ENCODE peak calls at places on chromosomes 2 and 18, in eight cellular contexts. A is nucleus accumbens; V is AG08396; Z is T-helper 1 cell; G is NCI-H1930; L is OCI-LY7; U is NCI-H748 treated with DMSO at 0.1 percent for 48 hours; R is stimulated activated CD4-positive, alpha-beta T cell treated with anti-CD3 and anti-CD28 coated beads, TNF-alpha, amount 100 ng/mL, for 4 hours. B is an unnamed sample.

GRCh38 chr2:225998653-225999052 is 599.1 kb downstream of the NYAP2 start:
- DNase-seq in L (no peak), G (no peak), Z (no peak), V (peak; percentile 5), U (no peak), A (no peak), R (no peak), B (no peak)

GRCh38 chr18:35484034-35484433 is 13.7 kb downstream of the INO80C start:
- DNase-seq in G (no peak), U (no peak), V (no peak), R (no peak), A (no peak), L (no peak), Z (no peak), B (no peak)

GRCh38 chr18:37516361-37516853 is 49.2 kb downstream of the CELF4 start:
- DNase-seq in G (no peak), V (no peak), R (no peak), A (no peak), L (no peak), U (no peak), Z (no peak), B (no peak)

GRCh38 chr2:40043191-40043590 is 264.1 kb upstream of the THUMPD2 start:
- DNase-seq in A (no peak), U (no peak), Z (no peak), G (no peak), R (no peak), V (no peak), L (no peak), B (no peak)

GRCh38 chr18:32446780-32447179 is 23.9 kb downstream of the GAREM1 start:
- DNase-seq in V (no peak), L (no peak), U (peak; percentile 96), A (no peak), G (peak; percentile 80), Z (no peak), R (no peak), B (no peak)

GRCh38 chr2:226140594-226140993 is 659.0 kb downstream of the IRS1 start:
- DNase-seq in G (no peak), R (no peak), U (no peak), L (no peak), Z (no peak), A (no peak), V (no peak), B (no peak)

GRCh38 chr2:48474599-48475298 is 55.2 kb upstream of the STON1 start:
- DNase-seq in V (no peak), G (no peak), Z (no peak), A (no peak), L (no peak), U (no peak), R (no peak), B (no peak)

GRCh38 chr2:127107622-127107999 is 657 bp upstream of the BIN1 start:
- DNase-seq in Z (no peak), U (no peak), V (no peak), G (no peak), L (no peak), A (no peak), R (no peak), B (no peak)

GRCh38 chr2:56008661-56009411 is 85.3 kb upstream of the EFEMP1 start:
- DNase-seq in V (peak; percentile 83), Z (no peak), A (peak; percentile 47), U (peak; percentile 90), R (no peak), G (peak; percentile 82), L (peak; percentile 31), B (no peak)

B was measured in natural killer cell.